ENCODE peak calls at places on chromosome 18, in nine cellular contexts. I is right lobe of liver; Y is stomach; O is HTR-8/SVneo; K is kidney glomerular epithelial cell; B is stimulated activated CD8-positive, alpha-beta memory T cell treated with anti-CD3 and anti-CD28 coated beads, Interleukin-15, amount 100 ng/mL, for 24 hours; N is HFFc6; E is HT1080; Z is cardiac fibroblast. X is an unnamed sample.

GRCh38 chr18:39454866-39455265 is 1889.3 kb upstream of the CELF4 start:
- DNase-seq in E (no peak), N (no peak), O (no peak), Z (no peak), B (no peak), I (no peak), K (no peak), Y (no peak), X (no peak)

GRCh38 chr18:11034816-11035215 is 114.6 kb downstream of the PIEZO2 start:
- DNase-seq in I (no peak), K (no peak), E (peak; percentile 5), Y (no peak), O (peak; percentile 23), Z (peak; percentile 21), N (no peak), B (no peak), X (no peak)

GRCh38 chr18:57854726-57855125 is 51.6 kb upstream of the ATP8B1 start:
- DNase-seq in E (no peak), K (no peak), Z (no peak), N (no peak), B (no peak), Y (no peak), O (no peak), I (no peak), X (no peak)

GRCh38 chr18:62545098-62545497 is 22.3 kb downstream of the ZCCHC2 start:
- DNase-seq in Z (no peak), B (no peak), O (no peak), E (no peak), Y (no peak), N (no peak), K (no peak), I (no peak), X (no peak)

GRCh38 chr18:3970929-3971328 is 484.2 kb downstream of the DLGAP1 start:
- DNase-seq in I (no peak), N (peak; percentile 15), K (no peak), O (no peak), B (no peak), E (no peak), Y (no peak), Z (no peak), X (no peak)

GRCh38 chr18:69686861-69687260 is 260.8 kb downstream of the CD226 start:
- DNase-seq in I (no peak), O (no peak), N (no peak), Y (no peak), E (no peak), B (no peak), Z (peak; percentile 40), K (no peak), X (no peak)

GRCh38 chr18:34511435-34511834 is 198.7 kb upstream of the DTNA start:
- DNase-seq in E (no peak), O (no peak), Z (no peak), I (no peak), B (no peak), N (no peak), Y (no peak), K (peak; percentile 82), X (no peak)

GRCh38 chr18:78199002-78199401 is 780.6 kb upstream of the SALL3 start:
- DNase-seq in K (no peak), I (no peak), Z (no peak), Y (no peak), B (no peak), N (no peak), O (no peak), E (no peak), X (no peak)

GRCh38 chr18:42053188-42053781 is 98.3 kb downstream of the PIK3C3 start:
- DNase-seq in O (peak; percentile 13), E (peak; percentile 31), B (peak; percentile 22), K (peak; percentile 49), Y (peak; percentile 38), I (peak; percentile 60), N (peak; percentile 51), Z (peak; percentile 80), X (peak; percentile 87)

GRCh38 chr18:23918395-23919032 is 96.0 kb upstream of the TTC39C start:
- DNase-seq in I (peak; percentile 69), B (peak; percentile 57), K (peak; percentile 25), Z (peak; percentile 72), O (peak; percentile 31), N (peak; percentile 54), Y (peak; percentile 84), E (peak; percentile 57), X (peak; percentile 72)

GRCh38 chr18:9513971-9514512 is 38.7 kb downstream of the RALBP1 start:
- DNase-seq in E (no peak), I (no peak), N (peak; percentile 56), Z (peak; percentile 54), K (peak; percentile 8), O (no peak), Y (no peak), B (no peak), X (no peak)

GRCh38 chr18:48048251-48048650 is 117.8 kb upstream of the SMAD2 start:
- DNase-seq in Y (no peak), N (no peak), E (no peak), I (no peak), Z (no peak), K (no peak), O (no peak), B (no peak), X (no peak)

GRCh38 chr18:7467708-7468466 is 99.2 kb upstream of the PTPRM start:
- DNase-seq in B (no peak), K (no peak), I (no peak), Y (no peak), E (peak; percentile 65), N (no peak), Z (no peak), O (peak; percentile 57), X (no peak)

GRCh38 chr18:46596119-46596518 is 60.9 kb downstream of the LOXHD1 start:
- DNase-seq in K (no peak), E (peak; percentile 8), Z (no peak), Y (no peak), I (no peak), O (no peak), B (no peak), N (no peak), X (no peak)

GRCh38 chr18:74957588-74958224 is 251.2 kb downstream of the PTGR3 start:
- DNase-seq in O (no peak), N (no peak), K (no peak), B (no peak), Y (no peak), E (no peak), I (no peak), Z (no peak), X (no peak)

GRCh38 chr18:55110436-55110835 is 151.2 kb upstream of the CCDC68 start:
- DNase-seq in B (no peak), E (peak; percentile 69), N (no peak), Y (no peak), Z (peak; percentile 24), I (no peak), K (no peak), O (no peak), X (no peak)

GRCh38 chr18:59996370-59996966 is 96.7 kb downstream of the PMAIP1 start:
- DNase-seq in Y (peak; percentile 41), Z (peak; percentile 46), I (no peak), E (peak; percentile 39), N (peak; percentile 52), O (peak; percentile 30), K (peak; percentile 51), B (no peak), X (peak; percentile 62)

GRCh38 chr18:13178976-13179375 is 39.6 kb upstream of the LDLRAD4 start:
- DNase-seq in K (no peak), I (no peak), Z (no peak), O (no peak), Y (no peak), E (peak; percentile 56), B (no peak), N (peak; percentile 61), X (no peak)

GRCh38 chr18:36348971-36349417 is 51.5 kb downstream of the FHOD3 start:
- DNase-seq in I (no peak), Z (no peak), B (no peak), O (no peak), E (no peak), N (no peak), K (no peak), Y (no peak), X (no peak)

X was measured in Ammon's horn.